ENCODE peak calls at places on chromosomes 2 and 18, in eight cellular contexts. D is sciatic nerve; Y is stimulated activated CD4-positive, alpha-beta T cell treated with anti-CD3 and anti-CD28 coated beads, Interleukin-1b, Interleukin-23, amount 100 ng/mL, for 4 hours; O is left cardiac atrium; Q is Right ventricle myocardium inferior; K is NCI-H1092 treated with DMSO at 0.1 percent for 48 hours; U is activated CD8-positive, alpha-beta memory T cell treated with anti-CD3 and anti-CD28 coated beads, Interleukin-2, amount 50 U/mL, for 48 hours; E is KBM-7. R is an unnamed sample.

GRCh38 chr2:57516740-57517340 is 529.8 kb upstream of the VRK2 start:
- DNase-seq in D (no peak), Y (no peak), O (no peak), Q (no peak), K (peak; percentile 64), U (no peak), E (peak; percentile 65), R (peak; percentile 77)

GRCh38 chr2:200300650-200301314 is 5.7 kb upstream of the SPATS2L start:
- DNase-seq in D (no peak), Y (no peak), O (peak; percentile 27), Q (no peak), K (no peak), U (no peak), E (no peak), R (no peak)

GRCh38 chr18:10022365-10022764 is 108.5 kb downstream of the VAPA start:
- DNase-seq in D (no peak), Y (no peak), O (no peak), Q (no peak), K (no peak), U (no peak), E (no peak), R (no peak)

GRCh38 chr18:60981651-60982050 is 351.6 kb upstream of the CDH20 start:
- DNase-seq in D (no peak), Y (no peak), O (no peak), Q (no peak), K (no peak), U (no peak), E (no peak), R (no peak)

GRCh38 chr2:235855011-235855410 is 313.2 kb downstream of the GBX2 start:
- DNase-seq in D (peak; percentile 27), Y (no peak), O (no peak), Q (no peak), K (no peak), U (no peak), E (no peak), R (no peak)

GRCh38 chr2:218002792-218003191 is at the start of gene TNS1:
- DNase-seq in D (peak; percentile 79), Y (no peak), O (peak; percentile 67), Q (peak; percentile 77), K (no peak), U (no peak), E (no peak), R (no peak)

GRCh38 chr2:45889053-45889452 is 237.6 kb downstream of the PRKCE start:
- DNase-seq in D (no peak), Y (no peak), O (no peak), Q (no peak), K (no peak), U (peak; percentile 57), E (no peak), R (no peak)

GRCh38 chr2:15640784-15641183 is 49.1 kb downstream of the DDX1 start:
- DNase-seq in D (no peak), Y (no peak), O (no peak), Q (no peak), K (no peak), U (no peak), E (no peak), R (no peak)

R was measured in OCI-M1.